ENCODE peak calls at places on chromosomes 11 and 22, in four cellular contexts. U, L, I and N are unnamed samples.

GRCh38 chr22:36197601-36198146 is 3.9 kb downstream of the APOL4 start:
- DNase-seq in I (no peak), L (no peak), U (no peak), N (no peak)

GRCh38 chr11:68589817-68590216 is 94.5 kb upstream of the GAL start:
- DNase-seq in U (no peak), L (no peak), I (no peak), N (no peak)

GRCh38 chr11:14259186-14259784 is 99.7 kb downstream of the RRAS2 start:
- DNase-seq in L (no peak), I (no peak), U (no peak), N (no peak)

GRCh38 chr11:34311126-34311525 is 46.7 kb downstream of the ABTB2 start:
- DNase-seq in I (no peak), L (no peak), U (no peak), N (no peak)

GRCh38 chr11:96033569-96033968 is 109.7 kb upstream of the MTMR2 start:
- DNase-seq in L (no peak), U (no peak), I (no peak), N (no peak)

GRCh38 chr11:116427903-116428637 is 344.7 kb downstream of the BUD13 start:
- DNase-seq in L (no peak), U (peak; percentile 95), I (no peak), N (no peak)

GRCh38 chr11:116693206-116694016 is 79.4 kb downstream of the BUD13 start:
- DNase-seq in I (no peak), L (no peak), U (no peak), N (no peak)

GRCh38 chr11:71482746-71483364 is 29.9 kb downstream of the NADSYN1 start:
- DNase-seq in U (no peak), I (no peak), L (no peak), N (no peak)

GRCh38 chr11:115939104-115939503 is 434.9 kb upstream of the CADM1 start:
- DNase-seq in U (no peak), L (no peak), I (no peak), N (no peak)

GRCh38 chr11:8309311-8309710 is 45.6 kb upstream of the LMO1 start:
- DNase-seq in L (no peak), I (no peak), U (no peak), N (no peak)

GRCh38 chr11:64629796-64630562 is 39.0 kb downstream of the SLC22A12 start:
- DNase-seq in I (no peak), L (peak; percentile 70), U (no peak), N (peak; percentile 22)

GRCh38 chr11:65434667-65435179 is 12.1 kb downstream of the NEAT1 start:
- DNase-seq in L (no peak), U (no peak), I (no peak), N (no peak)

GRCh38 chr11:117830072-117830471 is 5.5 kb upstream of the FXYD2 start:
- DNase-seq in U (no peak), L (no peak), I (no peak), N (no peak)

GRCh38 chr11:69075421-69076128 is 26.8 kb downstream of the TPCN2 start:
- DNase-seq in I (no peak), U (no peak), L (no peak), N (no peak)

GRCh38 chr22:50193621-50194020 is 7.2 kb upstream of the SELENOO start:
- DNase-seq in L (no peak), U (no peak), I (no peak), N (no peak)

GRCh38 chr11:35163707-35164496 is 24.9 kb downstream of the CD44 start:
- DNase-seq in U (no peak), I (no peak), L (no peak), N (no peak)

GRCh38 chr11:75313457-75314272 is 37.8 kb downstream of the ARRB1 start:
- DNase-seq in U (no peak), I (no peak), L (no peak), N (no peak)

GRCh38 chr22:40922484-40923303 is 28.5 kb upstream of the RBX1 start:
- DNase-seq in L (no peak), U (peak; percentile 40), I (peak; percentile 47), N (peak; percentile 63)

GRCh38 chr22:30267382-30268302 is 991 bp upstream of the OSM start:
- DNase-seq in L (no peak), U (no peak), I (no peak), N (no peak)

GRCh38 chr11:20493340-20493739 is 105.8 kb downstream of the PRMT3 start:
- DNase-seq in U (no peak), I (no peak), L (no peak), N (no peak)

GRCh38 chr11:20488352-20488751 is 100.8 kb downstream of the PRMT3 start:
- DNase-seq in L (no peak), I (no peak), U (no peak), N (no peak)

GRCh38 chr11:20489948-20490347 is 102.4 kb downstream of the PRMT3 start:
- DNase-seq in L (no peak), U (no peak), I (peak; percentile 53), N (no peak)
- TF ChIP-seq SUZ12 in L (no peak), U (no peak), I (no peak), N (no peak)

DNA sequence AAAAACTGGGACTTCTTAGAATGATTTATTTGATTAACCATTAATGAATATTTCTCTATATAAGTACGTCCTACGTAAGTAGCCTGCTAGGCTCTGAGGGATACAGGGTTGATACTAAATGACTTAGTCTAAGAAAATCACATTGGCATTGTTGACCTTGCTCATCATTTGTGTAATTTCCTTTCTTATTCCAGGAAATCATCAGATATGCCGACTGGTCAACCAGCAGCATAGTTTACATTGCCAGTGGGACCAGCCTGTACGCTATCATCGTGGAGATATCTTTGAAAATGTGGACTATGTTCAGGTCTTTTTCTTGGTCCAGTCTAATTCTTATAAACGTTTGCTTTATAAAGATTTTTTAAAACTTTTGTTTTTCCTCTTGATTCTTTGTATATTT is 42.5 kb downstream of the TTC17 start:
- DNase-seq in L (no peak), U (no peak), I (no peak), N (no peak)
- TF ChIP-seq SUZ12 in L (no peak), U (no peak), I (no peak), N (no peak)

GRCh38 chr11:132022718-132023117 is 652.3 kb downstream of the NTM start:
- DNase-seq in L (no peak), U (no peak), I (no peak), N (no peak)

GRCh38 chr11:132026746-132027145 is 656.3 kb downstream of the NTM start:
- DNase-seq in I (no peak), L (no peak), U (no peak), N (no peak)

GRCh38 chr11:132022285-132022684 is 651.9 kb downstream of the NTM start:
- DNase-seq in I (no peak), U (no peak), L (no peak), N (no peak)

GRCh38 chr11:132028380-132029240 is 658.2 kb downstream of the NTM start:
- DNase-seq in I (no peak), L (no peak), U (peak; percentile 16), N (no peak)

DNA sequence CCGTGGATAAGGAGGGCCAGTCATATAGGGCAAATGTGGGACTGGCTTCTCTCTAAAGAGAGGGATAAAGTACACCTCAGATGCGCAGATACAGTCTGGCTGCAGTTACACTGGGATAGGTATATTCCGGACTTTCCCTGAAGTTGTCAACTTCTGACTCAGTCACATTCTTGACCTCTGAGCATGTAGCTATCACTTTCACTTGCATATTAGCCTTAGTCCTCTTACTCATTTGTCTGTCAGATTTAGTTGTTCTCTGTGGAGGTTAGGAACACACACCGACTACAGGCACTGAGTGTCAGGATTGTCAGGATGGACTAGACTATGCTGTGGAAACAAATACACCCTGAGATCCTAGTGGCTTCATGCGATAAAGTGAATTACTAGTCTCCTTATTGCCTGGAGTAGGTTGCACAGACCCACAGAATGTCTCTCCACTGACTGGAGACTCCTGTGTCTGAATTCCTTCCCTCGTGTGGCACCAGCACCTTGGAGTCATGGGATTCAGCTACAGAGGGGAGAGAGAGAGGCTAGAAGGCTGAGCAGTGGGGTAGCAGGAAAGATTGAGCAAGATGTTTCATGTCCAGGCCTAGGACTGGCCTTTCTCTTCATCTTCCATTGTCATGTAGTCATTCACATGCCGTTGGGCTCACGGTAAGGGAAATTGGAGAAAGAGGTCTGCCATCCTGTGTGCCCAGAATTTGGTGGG is 654.3 kb downstream of the NTM start:
- DNase-seq in L (no peak), I (peak; percentile 40), U (no peak), N (no peak)
- TF ChIP-seq SUZ12 in L (no peak), I (no peak), U (no peak), N (no peak)

DNA sequence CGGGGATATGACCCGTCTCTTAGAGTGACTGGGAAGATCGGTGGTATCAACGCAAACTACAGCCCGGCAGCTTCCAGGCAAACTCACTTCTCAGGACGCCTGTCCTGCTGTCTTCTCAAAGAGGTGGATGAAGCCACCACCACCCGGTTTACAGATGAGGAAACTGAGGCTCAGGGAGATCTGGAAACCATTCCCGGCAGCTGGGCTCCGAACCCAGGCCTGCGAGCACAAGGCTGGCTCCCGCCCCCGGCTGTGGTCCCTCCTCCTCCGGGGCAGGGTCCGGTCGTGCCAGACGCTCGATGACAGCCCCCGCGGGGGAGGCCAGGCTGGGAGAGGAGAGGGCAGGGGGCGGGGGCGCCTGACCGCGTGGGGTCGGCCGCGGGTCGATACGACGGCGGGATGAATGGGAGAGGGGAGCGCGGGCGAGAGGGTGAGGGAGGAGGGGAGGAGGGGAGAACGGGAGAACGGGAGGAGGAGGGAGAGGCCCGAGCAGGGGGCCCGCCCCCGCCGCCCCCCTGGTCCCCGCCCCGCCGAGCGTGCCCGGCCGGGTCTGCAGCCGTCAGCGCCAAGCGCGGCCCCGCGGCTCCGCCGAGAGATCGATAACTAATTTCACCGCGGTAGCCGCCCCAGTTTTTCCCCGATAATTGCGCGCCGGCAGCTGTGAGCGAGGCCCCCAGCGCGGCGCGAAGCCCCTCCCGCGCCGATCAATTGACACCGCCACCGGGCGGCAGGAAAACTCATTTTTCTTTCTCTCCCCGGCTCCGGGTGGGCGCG is 14.0 kb downstream of the IGLL1 start:
- DNase-seq in I (no peak), U (peak; percentile 31), L (no peak), N (peak; percentile 57)
- TF ChIP-seq SUZ12 in I (no peak), U (no peak), L (no peak), N (no peak)